ENCODE peak calls at places on chromosome 15, in five cellular contexts. I is fibroblast of the aortic adventitia; Z is activated CD8-positive, alpha-beta memory T cell treated with anti-CD3 and anti-CD28 coated beads, Interleukin-2, amount 50 U/mL, for 4 hours; W is stimulated activated effector memory CD8-positive, alpha-beta T cell treated with anti-CD3 and anti-CD28 coated beads, Interleukin-12 subunit alpha, Interleukin-12 subunit beta, amount 100 ng/mL, for 72 hours; O is fibroblast of pulmonary artery. E is an unnamed sample.

GRCh38 chr15:84981711-84982300 is at the start of gene PDE8A:
- DNase-seq in I (no peak), Z (no peak), W (no peak), O (peak; percentile 52), E (no peak)

GRCh38 chr15:62112616-62113593 is 46.1 kb downstream of the C2CD4A start:
- DNase-seq in I (peak; percentile 77), Z (no peak), W (no peak), O (peak; percentile 90), E (no peak)

GRCh38 chr15:88894348-88894818 is 961 bp downstream of the HAPLN3 start:
- DNase-seq in I (no peak), Z (peak; percentile 89), W (peak; percentile 72), O (peak; percentile 51), E (peak; percentile 14)

GRCh38 chr15:90530250-90531051 is 728 bp downstream of the CRTC3 start:
- DNase-seq in I (peak; percentile 33), Z (peak; percentile 52), W (peak; percentile 26), O (peak; percentile 38), E (peak; percentile 22)

GRCh38 chr15:29936353-29937049 is 114.2 kb upstream of the TJP1 start:
- DNase-seq in I (no peak), Z (no peak), W (no peak), O (peak; percentile 50), E (no peak)

GRCh38 chr15:35499723-35500122 is 46.2 kb downstream of the DPH6 start:
- DNase-seq in I (no peak), Z (no peak), W (no peak), O (no peak), E (no peak)

GRCh38 chr15:63729115-63729884 is 104.4 kb downstream of the HERC1 start:
- DNase-seq in I (no peak), Z (no peak), W (no peak), O (no peak), E (no peak)

GRCh38 chr15:57198654-57199241 is 177.6 kb upstream of the CGNL1 start:
- DNase-seq in I (peak; percentile 24), Z (no peak), W (no peak), O (no peak), E (peak; percentile 85)